ENCODE peak calls at places on chromosomes 5 and 9, in ten cellular contexts. I is AG04449; E is PC-9; V is LNCaP clone FGC; Z is fibroblast of the aortic adventitia; W is mammary epithelial cell; N is CD4-positive, alpha-beta T cell; L is GM12865; G is B cell; J is fibroblast of lung. K is an unnamed sample.
A peak's percentile ranks its signal among the peaks of the same experiment; 100 is the strongest.

GRCh38 chr5:135322744-135323143 is 76.3 kb downstream of the MACROH2A1 start:
- DNase-seq in I (no peak), E (no peak), V (no peak), Z (no peak), W (no peak), N (no peak), L (no peak), G (no peak), J (no peak), K (no peak)

GRCh38 chr9:37784640-37785483 is at the start of gene EXOSC3:
- DNase-seq in I (no peak), E (peak; percentile 80), V (peak; percentile 93), Z (peak; percentile 86), W (peak; percentile 92), N (peak; percentile 82), L (peak; percentile 95), G (peak; percentile 87), J (peak; percentile 90), K (peak; percentile 91)

GRCh38 chr5:115842089-115842881 is 550 bp downstream of the AP3S1 start:
- DNase-seq in I (no peak), E (no peak), V (peak; percentile 7), Z (no peak), W (peak; percentile 35), N (no peak), L (peak; percentile 54), G (no peak), J (peak; percentile 57), K (no peak)

GRCh38 chr5:140228364-140228837 is 53.4 kb downstream of the CYSTM1 start:
- DNase-seq in I (no peak), E (no peak), V (no peak), Z (no peak), W (no peak), N (no peak), L (no peak), G (no peak), J (no peak), K (no peak)

GRCh38 chr9:108410161-108410560 is 445.6 kb downstream of the ACTL7B start:
- DNase-seq in I (no peak), E (no peak), V (no peak), Z (no peak), W (no peak), N (no peak), L (no peak), G (no peak), J (no peak), K (no peak)

GRCh38 chr5:169116961-169117461 is 183.9 kb downstream of the SLIT3 start:
- DNase-seq in I (no peak), E (no peak), V (no peak), Z (peak; percentile 78), W (no peak), N (no peak), L (no peak), G (no peak), J (no peak), K (no peak)

GRCh38 chr5:138461343-138462125 is 3.7 kb upstream of the EGR1 start:
- DNase-seq in I (no peak), E (no peak), V (peak; percentile 69), Z (peak; percentile 91), W (peak; percentile 87), N (no peak), L (no peak), G (no peak), J (peak; percentile 52), K (no peak)

GRCh38 chr9:98201749-98202148 is 9.3 kb upstream of the CORO2A start:
- DNase-seq in I (no peak), E (no peak), V (no peak), Z (no peak), W (no peak), N (no peak), L (no peak), G (no peak), J (no peak), K (no peak)

GRCh38 chr5:148002471-148002870 is 61.3 kb upstream of the SPINK5 start:
- DNase-seq in I (no peak), E (no peak), V (no peak), Z (peak; percentile 17), W (peak; percentile 66), N (no peak), L (no peak), G (no peak), J (no peak), K (no peak)

GRCh38 chr9:121599186-121599871 is 52.1 kb upstream of the DAB2IP start:
- DNase-seq in I (no peak), E (peak; percentile 69), V (no peak), Z (no peak), W (peak; percentile 32), N (no peak), L (no peak), G (no peak), J (no peak), K (peak; percentile 46)

GRCh38 chr5:42461507-42461906 is 38.3 kb downstream of the GHR start:
- DNase-seq in I (no peak), E (no peak), V (peak; percentile 69), Z (no peak), W (no peak), N (no peak), L (no peak), G (no peak), J (no peak), K (no peak)

GRCh38 chr9:134791009-134791408 is 89.6 kb upstream of the FCN2 start:
- DNase-seq in I (no peak), E (no peak), V (no peak), Z (no peak), W (peak; percentile 19), N (no peak), L (no peak), G (no peak), J (no peak), K (no peak)

GRCh38 chr9:133468777-133469455 is 9.1 kb downstream of the CACFD1 start:
- DNase-seq in I (no peak), E (no peak), V (no peak), Z (no peak), W (no peak), N (no peak), L (no peak), G (no peak), J (no peak), K (no peak)

GRCh38 chr9:99515087-99515486 is 293.0 kb downstream of the SEC61B start:
- DNase-seq in I (no peak), E (no peak), V (no peak), Z (no peak), W (no peak), N (no peak), L (peak; percentile 27), G (peak; percentile 22), J (no peak), K (no peak)

GRCh38 chr5:171137768-171138540 is 171.1 kb upstream of the TLX3 start:
- DNase-seq in I (peak; percentile 51), E (no peak), V (no peak), Z (peak; percentile 32), W (no peak), N (no peak), L (no peak), G (no peak), J (peak; percentile 76), K (no peak)

GRCh38 chr9:129258124-129258822 is 80.2 kb upstream of the IER5L start:
- DNase-seq in I (no peak), E (peak; percentile 78), V (peak; percentile 38), Z (peak; percentile 79), W (peak; percentile 85), N (peak; percentile 82), L (peak; percentile 81), G (peak; percentile 80), J (peak; percentile 89), K (peak; percentile 92)

GRCh38 chr5:89275206-89275605 is 392.2 kb upstream of the MEF2C start:
- DNase-seq in I (no peak), E (no peak), V (no peak), Z (no peak), W (no peak), N (no peak), L (no peak), G (no peak), J (no peak), K (no peak)

GRCh38 chr9:90830051-90830450 is 28.4 kb downstream of the SYK start:
- DNase-seq in I (no peak), E (no peak), V (no peak), Z (no peak), W (no peak), N (no peak), L (no peak), G (no peak), J (no peak), K (no peak)
- TF ChIP-seq CTCF in I (no peak), E (no peak), V (no peak), Z (no peak), W (no peak), N (no peak), L (peak; percentile 0), G (no peak), J (no peak), K (peak; percentile 3)

GRCh38 chr5:66239034-66239433 is 94.9 kb downstream of the SREK1 start:
- DNase-seq in I (no peak), E (peak; percentile 33), V (no peak), Z (no peak), W (peak; percentile 32), N (no peak), L (no peak), G (no peak), J (no peak), K (no peak)
- TF ChIP-seq CTCF in I (no peak), E (peak; percentile 72), V (peak; percentile 71), Z (no peak), W (peak; percentile 52), N (no peak), L (no peak), G (no peak), J (no peak), K (no peak)

GRCh38 chr5:13830536-13830935 is 114.0 kb downstream of the DNAH5 start:
- DNase-seq in I (no peak), E (no peak), V (no peak), Z (no peak), W (peak; percentile 94), N (no peak), L (no peak), G (no peak), J (no peak), K (no peak)

GRCh38 chr5:13833440-13833839 is 111.0 kb downstream of the DNAH5 start:
- DNase-seq in I (no peak), E (no peak), V (no peak), Z (no peak), W (no peak), N (no peak), L (no peak), G (no peak), J (no peak), K (no peak)

DNA sequence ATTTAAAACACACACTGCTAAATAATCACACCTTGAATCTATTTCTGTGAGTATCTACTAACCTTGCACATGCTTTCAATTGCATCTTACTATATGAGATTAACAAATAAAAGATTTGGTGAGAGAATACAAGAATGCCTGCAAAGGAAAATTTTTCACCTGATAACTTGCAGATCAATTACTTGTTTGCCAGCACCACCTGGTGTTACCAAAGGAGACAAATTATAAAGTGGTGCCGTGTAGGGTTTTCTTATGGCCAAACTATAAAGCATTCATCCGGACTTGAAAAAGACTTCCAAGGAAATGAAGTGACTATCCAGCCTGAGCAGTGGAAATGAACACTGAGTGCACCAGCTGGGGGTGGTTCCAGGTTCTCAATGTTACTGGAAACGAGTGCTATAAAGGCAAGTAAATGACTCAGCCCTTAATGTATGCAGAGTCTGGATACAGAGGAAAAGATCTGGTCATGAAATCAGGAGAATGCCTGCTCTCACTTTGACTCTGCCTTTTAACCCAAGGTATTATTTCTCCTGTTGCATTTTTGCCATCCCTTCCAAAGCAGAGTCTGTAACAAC is 113.2 kb downstream of the DNAH5 start:
- DNase-seq in I (no peak), E (no peak), V (no peak), Z (no peak), W (peak; percentile 74), N (no peak), L (no peak), G (no peak), J (no peak), K (no peak)
- TF ChIP-seq CTCF in I (no peak), E (peak; percentile 47), V (peak; percentile 42), Z (no peak), W (peak; percentile 49), N (no peak), L (no peak), G (no peak), J (no peak), K (no peak)

GRCh38 chr5:150274811-150275210 is 14.8 kb downstream of the CAMK2A start:
- DNase-seq in I (no peak), E (peak; percentile 13), V (no peak), Z (no peak), W (no peak), N (no peak), L (no peak), G (no peak), J (no peak), K (no peak)
- TF ChIP-seq CTCF in I (no peak), E (no peak), V (no peak), Z (no peak), W (no peak), N (no peak), L (no peak), G (no peak), J (no peak), K (no peak)